ENCODE peak calls at places on chromosomes 11 and 22, in ten cellular contexts. C is BJ; U is mucosa of gallbladder; S is nephron progenitor cell; G is mesenchymal stem cell; Y is mammary epithelial cell; J is mesendoderm; E is fibroblast of mammary gland; X is activated CD4-positive, alpha-beta T cell treated with anti-CD3 and anti-CD28 coated beads, Interleukin-2, amount 50 U/mL, for 48 hours; P is heart right ventricle. D is an unnamed sample.

GRCh38 chr22:49012695-49013094 is 815.0 kb downstream of the BRD1 start:
- DNase-seq in E (no peak), S (no peak), Y (no peak), C (no peak), J (no peak), P (no peak), U (peak), X (no peak), G (no peak), D (no peak)

GRCh38 chr11:35363246-35364100 is 55.9 kb downstream of the SLC1A2 start:
- DNase-seq in S (no peak), X (no peak), P (no peak), U (no peak), Y (no peak), E (peak), G (no peak), C (no peak), J (no peak), D (no peak)

GRCh38 chr11:11346249-11346648 is 6.8 kb downstream of the CSNK2A3 start:
- DNase-seq in E (no peak), J (no peak), P (no peak), G (no peak), X (no peak), Y (no peak), U (no peak), C (no peak), S (no peak), D (no peak)

GRCh38 chr11:11415786-11416390 is 62.8 kb upstream of the CSNK2A3 start:
- DNase-seq in Y (no peak), J (no peak), G (peak), U (no peak), P (no peak), C (no peak), E (no peak), S (no peak), X (no peak), D (no peak)

GRCh38 chr11:69912161-69912910 is 93.1 kb upstream of the FGF3 start:
- DNase-seq in C (no peak), P (no peak), S (peak), G (no peak), X (no peak), J (no peak), E (no peak), Y (no peak), U (no peak), D (no peak)

GRCh38 chr11:34610324-34611041 is 10.4 kb upstream of the EHF start:
- DNase-seq in U (no peak), S (no peak), E (no peak), P (no peak), Y (no peak), X (no peak), G (no peak), J (no peak), C (no peak), D (no peak)

GRCh38 chr11:134032501-134033091 is 36.3 kb upstream of the JAM3 start:
- DNase-seq in J (no peak), X (no peak), S (no peak), Y (no peak), G (no peak), E (no peak), C (no peak), P (no peak), U (no peak), D (no peak)

GRCh38 chr11:26228778-26229177 is 103.2 kb upstream of the ANO3 start:
- DNase-seq in U (no peak), E (peak), X (no peak), S (no peak), P (no peak), J (no peak), Y (no peak), G (peak), C (no peak), D (peak)

GRCh38 chr11:94132152-94132558 is 3.5 kb downstream of the PANX1 start:
- DNase-seq in C (peak), J (peak), G (peak), X (no peak), S (no peak), P (no peak), Y (peak), U (no peak), E (peak), D (peak)

GRCh38 chr22:37733625-37734401 is 37.0 kb downstream of the TRIOBP start:
- DNase-seq in G (no peak), Y (no peak), J (no peak), C (no peak), U (no peak), S (no peak), X (no peak), E (no peak), P (no peak), D (no peak)

GRCh38 chr22:27438271-27438980 is 363.1 kb downstream of the MN1 start:
- DNase-seq in Y (no peak), P (peak), C (no peak), U (peak), G (no peak), J (peak), S (peak), X (no peak), E (no peak), D (peak)

GRCh38 chr11:46222485-46223251 is 54.8 kb upstream of the CREB3L1 start:
- DNase-seq in X (no peak), G (no peak), S (no peak), E (peak), Y (no peak), C (no peak), J (peak), P (no peak), U (no peak), D (no peak)

GRCh38 chr22:19448076-19448607 is 631 bp upstream of the C22orf39 start:
- DNase-seq in Y (peak), E (peak), C (no peak), S (peak), P (no peak), X (peak), U (peak), J (peak), G (peak), D (peak)

GRCh38 chr11:57781529-57781943 is 19.9 kb downstream of the CTNND1 start:
- DNase-seq in G (peak), P (no peak), S (no peak), U (peak), C (no peak), J (peak), Y (peak), X (no peak), E (peak), D (no peak)

GRCh38 chr11:57406337-57406904 is 16.0 kb upstream of the PRG2 start:
- DNase-seq in S (no peak), C (no peak), X (peak), J (no peak), P (peak), E (peak), G (no peak), Y (peak), U (no peak), D (no peak)

GRCh38 chr11:64358907-64359711 is at the start of gene RPS6KA4:
- DNase-seq in G (peak), P (peak), S (peak), X (peak), E (peak), J (peak), U (peak), Y (peak), C (no peak), D (peak)

GRCh38 chr11:128116447-128117240 is 470.7 kb downstream of the ETS1 start:
- DNase-seq in E (peak), J (no peak), P (no peak), C (no peak), Y (no peak), S (peak), U (no peak), G (peak), X (no peak), D (peak)

GRCh38 chr11:19951558-19952083 is 208.7 kb downstream of the DBX1 start:
- DNase-seq in X (no peak), G (peak), J (peak), C (no peak), E (peak), U (no peak), Y (peak), P (no peak), S (peak), D (peak)

GRCh38 chr11:93192163-93192562 is 5.6 kb downstream of the SLC36A4 start:
- DNase-seq in P (no peak), X (no peak), Y (no peak), E (no peak), J (peak), S (no peak), U (no peak), C (no peak), G (no peak), D (no peak)

GRCh38 chr22:20517422-20517821 is 10.0 kb downstream of the MED15 start:
- DNase-seq in Y (peak), X (no peak), U (no peak), C (no peak), J (no peak), G (no peak), E (no peak), S (no peak), P (no peak), D (peak)

GRCh38 chr22:49571326-49571725 is 256.3 kb downstream of the BRD1 start:
- DNase-seq in P (no peak), U (no peak), E (no peak), G (no peak), C (no peak), X (no peak), J (no peak), Y (no peak), S (no peak), D (no peak)

GRCh38 chr11:67055812-67056211 is 835 bp upstream of the RHOD start:
- DNase-seq in P (no peak), G (no peak), E (peak), Y (peak), C (no peak), S (peak), X (no peak), U (no peak), J (no peak), D (peak)

GRCh38 chr11:130068986-130069683 is 559 bp upstream of the APLP2 start:
- DNase-seq in J (peak), X (no peak), U (peak), S (no peak), Y (peak), E (peak), C (peak), G (peak), P (peak), D (peak)

GRCh38 chr22:32932176-32932575 is 126.0 kb downstream of the SYN3 start:
- DNase-seq in Y (peak), G (peak), S (no peak), X (no peak), P (no peak), E (peak), C (no peak), U (no peak), J (peak), D (peak)

GRCh38 chr11:13772223-13773046 is 104.0 kb downstream of the FAR1 start:
- DNase-seq in S (peak), P (no peak), J (peak), Y (peak), U (peak), X (no peak), G (peak), C (peak), E (peak), D (peak)

D was measured in choroid plexus epithelial cell.